ENCODE peak calls at places on chromosome 5, in six cellular contexts. N is IMR-90; A is fibroblast of pulmonary artery; H is spleen; Q is sigmoid colon; L is CD8-positive, alpha-beta T cell. R is an unnamed sample.

GRCh38 chr5:65394078-65394477 is 87.6 kb downstream of the ADAMTS6 start:
- DNase-seq in A (peak; percentile 97), H (peak; percentile 27), Q (peak; percentile 68), N (peak; percentile 90), L (no peak), R (peak; percentile 99)

GRCh38 chr5:32241034-32241783 is 67.1 kb upstream of the GOLPH3 start:
- DNase-seq in Q (no peak), A (no peak), N (no peak), L (no peak), H (no peak), R (no peak)

GRCh38 chr5:123099514-123100151 is 10.6 kb downstream of the PRDM6 start:
- DNase-seq in H (no peak), A (no peak), L (no peak), Q (no peak), N (no peak), R (no peak)

GRCh38 chr5:166505086-166505485 is 1786.4 kb upstream of the WWC1 start:
- DNase-seq in H (no peak), Q (no peak), N (no peak), A (no peak), L (no peak), R (no peak)

GRCh38 chr5:10306806-10307205 is 896 bp downstream of the CMBL start:
- DNase-seq in H (no peak), A (no peak), N (no peak), Q (no peak), L (no peak), R (no peak)

GRCh38 chr5:151072234-151073025 is 8.4 kb downstream of the TNIP1 start:
- DNase-seq in Q (no peak), L (no peak), A (peak; percentile 63), H (peak; percentile 11), N (peak; percentile 84), R (peak; percentile 79)

GRCh38 chr5:122385786-122386185 is 73.7 kb downstream of the SNCAIP start:
- DNase-seq in Q (no peak), L (no peak), H (no peak), A (no peak), N (peak; percentile 48), R (peak; percentile 83)

GRCh38 chr5:176192094-176192721 is 46.0 kb upstream of the SIMC1 start:
- DNase-seq in A (no peak), H (no peak), N (no peak), L (no peak), Q (no peak), R (no peak)

GRCh38 chr5:127311349-127311748 is 20.8 kb downstream of the MEGF10 start:
- DNase-seq in N (no peak), L (no peak), H (no peak), Q (no peak), A (no peak), R (no peak)

GRCh38 chr5:147223951-147224791 is 10.7 kb upstream of the STK32A start:
- DNase-seq in A (peak; percentile 73), Q (peak; percentile 66), H (no peak), N (peak; percentile 42), L (no peak), R (peak; percentile 55)

GRCh38 chr5:343461-344401 is 22.2 kb downstream of the AHRR start:
- DNase-seq in H (no peak), N (peak; percentile 73), Q (no peak), L (peak; percentile 16), A (peak; percentile 70), R (peak; percentile 80)

GRCh38 chr5:38509185-38509584 is 47.3 kb downstream of the LIFR start:
- DNase-seq in A (peak; percentile 71), Q (no peak), H (no peak), N (peak; percentile 90), L (no peak), R (peak; percentile 85)

GRCh38 chr5:73694089-73694488 is 68.1 kb downstream of the ARHGEF28 start:
- DNase-seq in H (no peak), L (peak; percentile 2), A (no peak), N (no peak), Q (no peak), R (no peak)

GRCh38 chr5:5685737-5686136 is 263.3 kb downstream of the ICE1 start:
- DNase-seq in Q (no peak), N (no peak), A (no peak), L (no peak), H (no peak), R (no peak)

GRCh38 chr5:176798949-176799348 is 11.4 kb upstream of the UNC5A start:
- DNase-seq in N (no peak), L (no peak), Q (no peak), H (no peak), A (no peak), R (no peak)

GRCh38 chr5:135916638-135917263 is 21.1 kb upstream of the IL9 start:
- DNase-seq in H (no peak), Q (no peak), A (no peak), L (no peak), N (no peak), R (no peak)

GRCh38 chr5:132179410-132179809 is 48.2 kb downstream of the P4HA2 start:
- DNase-seq in N (no peak), Q (no peak), L (no peak), A (no peak), H (no peak), R (no peak)

GRCh38 chr5:118952992-118953651 is 35.2 kb downstream of the DTWD2 start:
- DNase-seq in A (no peak), Q (no peak), H (no peak), L (no peak), N (peak; percentile 40), R (no peak)

GRCh38 chr5:170028124-170028523 is 47.8 kb upstream of the INSYN2B start:
- DNase-seq in Q (no peak), L (no peak), A (no peak), H (no peak), N (no peak), R (peak; percentile 45)

GRCh38 chr5:111392181-111392580 is 120.2 kb downstream of the STARD4 start:
- DNase-seq in N (no peak), L (no peak), H (no peak), Q (no peak), A (no peak), R (no peak)

DNA sequence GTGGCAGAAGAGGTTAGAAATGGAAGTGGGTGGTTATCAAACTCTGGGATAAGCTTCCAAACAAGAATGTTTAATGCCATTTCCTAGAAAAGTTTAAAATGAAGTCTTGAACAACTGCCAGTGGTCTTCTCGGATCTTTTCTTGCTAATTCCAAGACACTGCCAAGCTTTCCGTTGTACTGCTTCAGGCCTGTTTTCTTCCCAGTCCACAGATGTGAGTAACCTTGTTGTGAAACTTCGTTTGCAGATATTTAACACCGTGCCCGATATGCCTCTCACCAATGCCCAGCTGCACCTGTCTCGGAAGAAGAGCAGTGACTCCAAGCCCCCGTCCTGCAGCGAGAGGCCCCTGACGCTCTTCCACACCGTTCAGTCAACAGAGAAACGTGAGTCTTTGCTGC is 269.8 kb downstream of the NR3C1 start:
- DNase-seq in Q (no peak), A (peak; percentile 70), H (no peak), L (no peak), N (no peak), R (peak; percentile 20)
- H3K4me3 ChIP-seq in Q (no peak overlapping the region), A (no peak overlapping the region), H (no peak overlapping the region), L (no peak overlapping the region), N (no peak overlapping the region), R (no peak overlapping the region)

DNA sequence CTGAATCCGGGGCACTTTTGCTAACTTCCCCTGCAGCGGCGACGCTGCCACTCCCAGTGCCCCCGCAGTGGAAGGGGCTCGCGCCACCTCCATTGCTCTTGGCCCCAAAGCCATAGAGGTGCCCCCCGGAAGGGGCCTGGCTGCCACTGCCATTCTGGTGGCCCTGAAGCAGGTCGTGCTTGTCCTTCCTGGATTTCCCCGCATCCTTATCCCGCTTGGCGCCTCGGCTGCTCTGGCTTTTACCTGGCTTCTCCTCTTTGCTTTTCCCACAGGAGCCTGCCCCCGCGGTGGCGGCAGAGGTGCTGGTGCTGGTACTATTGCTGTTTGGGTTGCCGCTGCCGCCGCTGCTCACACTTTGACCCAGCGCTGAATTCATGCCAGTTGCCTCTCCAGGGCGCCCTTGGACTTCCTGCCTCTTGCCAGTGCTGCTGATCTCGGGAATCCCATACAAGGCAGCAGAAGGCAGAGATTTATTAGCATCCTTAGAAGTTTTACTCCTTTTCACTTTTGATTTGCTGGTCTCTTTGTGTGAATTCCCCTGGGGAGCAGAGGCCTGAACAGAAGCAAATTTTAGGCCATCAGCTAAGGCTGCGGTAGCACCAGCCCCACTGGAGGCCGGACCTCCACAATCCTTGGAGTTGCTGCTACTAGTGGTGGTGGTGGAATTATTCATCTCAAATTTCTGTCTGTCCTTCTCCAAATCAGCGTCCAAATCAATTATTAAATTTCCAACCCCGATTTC is 2.1 kb downstream of the ZNF608 start:
- DNase-seq in A (peak; percentile 57), L (no peak), Q (peak; percentile 85), N (peak; percentile 27), H (peak; percentile 83), R (no peak)
- TF ChIP-seq CTCF in A (peak; percentile 21), L (no peak), Q (no peak), N (no peak), H (no peak), R (no peak)

GRCh38 chr5:96703985-96704384 is 41.8 kb downstream of the CAST start:
- DNase-seq in L (no peak), A (no peak), Q (no peak), N (peak; percentile 77), H (no peak), R (no peak)

GRCh38 chr5:96706433-96707111 is 44.4 kb downstream of the CAST start:
- DNase-seq in Q (no peak), H (no peak), N (no peak), A (no peak), L (no peak), R (no peak)

GRCh38 chr5:96699186-96699820 is 37.1 kb downstream of the CAST start:
- DNase-seq in A (peak; percentile 40), N (peak; percentile 49), Q (no peak), L (no peak), H (no peak), R (no peak)

GRCh38 chr5:96702503-96703383 is 40.6 kb downstream of the CAST start:
- DNase-seq in Q (peak; percentile 98), L (peak; percentile 61), H (peak; percentile 92), A (peak; percentile 97), N (peak; percentile 97), R (peak; percentile 94)

GRCh38 chr5:96703384-96703910 is 41.3 kb downstream of the CAST start:
- DNase-seq in A (peak; percentile 33), N (no peak), Q (no peak), H (no peak), L (no peak), R (no peak)
- H3K4me3 ChIP-seq in A (peak overlapping the region; percentile 78), N (peak overlapping the region; percentile 62), Q (peak overlapping the region; percentile 57), H (peak overlapping the region; percentile 56), L (peak overlapping the region; percentile 72), R (peak overlapping the region; percentile 72)

GRCh38 chr5:35924122-35924949 is 14.1 kb downstream of the CAPSL start:
- DNase-seq in A (peak; percentile 28), N (peak; percentile 85), Q (no peak), L (no peak), H (no peak), R (peak; percentile 95)

GRCh38 chr5:35921930-35922329 is 16.5 kb downstream of the CAPSL start:
- DNase-seq in Q (no peak), A (no peak), L (no peak), H (no peak), N (no peak), R (no peak)

GRCh38 chr5:35922468-35922867 is 16.0 kb downstream of the CAPSL start:
- DNase-seq in N (no peak), A (no peak), L (no peak), H (no peak), Q (no peak), R (no peak)

GRCh38 chr5:35919191-35919590 is 19.2 kb downstream of the CAPSL start:
- DNase-seq in H (no peak), Q (no peak), L (no peak), N (peak; percentile 95), A (peak; percentile 81), R (peak; percentile 99)

GRCh38 chr5:35920890-35921289 is 17.5 kb downstream of the CAPSL start:
- DNase-seq in N (no peak), A (peak; percentile 4), L (no peak), H (peak; percentile 72), Q (no peak), R (no peak)
- TF ChIP-seq CTCF in N (no peak), A (peak; percentile 20), L (no peak), H (no peak), Q (no peak), R (peak; percentile 22)

R was measured in AG10803.